ENCODE peak calls at places on chromosomes 11 and 22, in five cellular contexts. One of them, this sample, is unnamed.

GRCh38 chr11:19963697-19964340 is 196.5 kb downstream of the DBX1 start:
- DNase-seq in esophagus squamous epithelium: no peak
- DNase-seq in left ventricle myocardium inferior: no peak
- DNase-seq in CD8-positive, alpha-beta T cell: peak; percentile 53
- DNase-seq in breast epithelium: no peak
- DNase-seq in this sample: no peak

GRCh38 chr11:33687733-33688479 is 12.7 kb downstream of the C11orf91 start:
- DNase-seq in left ventricle myocardium inferior: no peak
- DNase-seq in CD8-positive, alpha-beta T cell: no peak
- DNase-seq in esophagus squamous epithelium: no peak
- DNase-seq in breast epithelium: no peak
- DNase-seq in this sample: peak; percentile 62

GRCh38 chr11:94315664-94316063 is 11.3 kb downstream of the IZUMO1R start:
- DNase-seq in left ventricle myocardium inferior: no peak
- DNase-seq in esophagus squamous epithelium: no peak
- DNase-seq in breast epithelium: no peak
- DNase-seq in CD8-positive, alpha-beta T cell: no peak
- DNase-seq in this sample: no peak

GRCh38 chr11:64121637-64122410 is 44.1 kb downstream of the MACROD1 start:
- DNase-seq in CD8-positive, alpha-beta T cell: no peak
- DNase-seq in breast epithelium: no peak
- DNase-seq in esophagus squamous epithelium: no peak
- DNase-seq in left ventricle myocardium inferior: no peak
- DNase-seq in this sample: peak; percentile 25

GRCh38 chr11:2135648-2136201 is 3.5 kb downstream of the IGF2 start:
- DNase-seq in left ventricle myocardium inferior: peak; percentile 11
- DNase-seq in breast epithelium: no peak
- DNase-seq in CD8-positive, alpha-beta T cell: no peak
- DNase-seq in esophagus squamous epithelium: no peak
- DNase-seq in this sample: no peak

GRCh38 chr11:111376453-111376871 is 2.6 kb downstream of the POU2AF1 start:
- DNase-seq in breast epithelium: no peak
- DNase-seq in esophagus squamous epithelium: no peak
- DNase-seq in left ventricle myocardium inferior: no peak
- DNase-seq in CD8-positive, alpha-beta T cell: no peak
- DNase-seq in this sample: no peak

GRCh38 chr11:87290304-87290922 is 252.7 kb downstream of the TMEM135 start:
- DNase-seq in left ventricle myocardium inferior: no peak
- DNase-seq in CD8-positive, alpha-beta T cell: no peak
- DNase-seq in breast epithelium: no peak
- DNase-seq in esophagus squamous epithelium: no peak
- DNase-seq in this sample: peak; percentile 7

GRCh38 chr11:46361283-46362145 is 14.3 kb downstream of the DGKZ start:
- DNase-seq in left ventricle myocardium inferior: peak; percentile 75
- DNase-seq in CD8-positive, alpha-beta T cell: peak; percentile 79
- DNase-seq in breast epithelium: no peak
- DNase-seq in esophagus squamous epithelium: no peak
- DNase-seq in this sample: no peak

GRCh38 chr22:32555546-32555945 is 80.9 kb downstream of the FBXO7 start:
- DNase-seq in breast epithelium: no peak
- DNase-seq in left ventricle myocardium inferior: no peak
- DNase-seq in esophagus squamous epithelium: no peak
- DNase-seq in CD8-positive, alpha-beta T cell: no peak
- DNase-seq in this sample: no peak

GRCh38 chr11:80782135-80782885 is 1341.5 kb upstream of the TENM4 start:
- DNase-seq in left ventricle myocardium inferior: no peak
- DNase-seq in esophagus squamous epithelium: no peak
- DNase-seq in breast epithelium: no peak
- DNase-seq in CD8-positive, alpha-beta T cell: no peak
- DNase-seq in this sample: no peak

GRCh38 chr22:42881982-42882656 is 25.0 kb upstream of the ARFGAP3 start:
- DNase-seq in esophagus squamous epithelium: no peak
- DNase-seq in breast epithelium: no peak
- DNase-seq in left ventricle myocardium inferior: no peak
- DNase-seq in CD8-positive, alpha-beta T cell: no peak
- DNase-seq in this sample: no peak

GRCh38 chr22:36862251-36863242 is 1.7 kb downstream of the NCF4 start:
- DNase-seq in esophagus squamous epithelium: no peak
- DNase-seq in left ventricle myocardium inferior: peak; percentile 46
- DNase-seq in CD8-positive, alpha-beta T cell: no peak
- DNase-seq in breast epithelium: no peak
- DNase-seq in this sample: no peak

GRCh38 chr22:17172172-17172833 is 13.2 kb upstream of the HDHD5 start:
- DNase-seq in esophagus squamous epithelium: no peak
- DNase-seq in CD8-positive, alpha-beta T cell: no peak
- DNase-seq in breast epithelium: no peak
- DNase-seq in left ventricle myocardium inferior: peak; percentile 64
- DNase-seq in this sample: no peak

GRCh38 chr22:22786301-22787115 is 101.1 kb upstream of the IGLL5 start:
- DNase-seq in left ventricle myocardium inferior: no peak
- DNase-seq in CD8-positive, alpha-beta T cell: peak; percentile 7
- DNase-seq in esophagus squamous epithelium: no peak
- DNase-seq in breast epithelium: no peak
- DNase-seq in this sample: no peak

GRCh38 chr22:21015051-21016006 is at the start of gene P2RX6:
- DNase-seq in esophagus squamous epithelium: no peak
- DNase-seq in breast epithelium: no peak
- DNase-seq in CD8-positive, alpha-beta T cell: no peak
- DNase-seq in left ventricle myocardium inferior: no peak
- DNase-seq in this sample: no peak

GRCh38 chr11:9138612-9139579 is 47.5 kb upstream of the SCUBE2 start:
- DNase-seq in esophagus squamous epithelium: no peak
- DNase-seq in left ventricle myocardium inferior: no peak
- DNase-seq in CD8-positive, alpha-beta T cell: no peak
- DNase-seq in breast epithelium: peak; percentile 65
- DNase-seq in this sample: peak; percentile 81

GRCh38 chr11:62805044-62805892 is at the start of gene NXF1:
- DNase-seq in breast epithelium: peak; percentile 96
- DNase-seq in left ventricle myocardium inferior: peak; percentile 95
- DNase-seq in CD8-positive, alpha-beta T cell: peak; percentile 99
- DNase-seq in esophagus squamous epithelium: peak; percentile 60
- DNase-seq in this sample: peak; percentile 98

GRCh38 chr11:64131657-64132387 is 34.1 kb downstream of the MACROD1 start:
- DNase-seq in left ventricle myocardium inferior: no peak
- DNase-seq in esophagus squamous epithelium: no peak
- DNase-seq in CD8-positive, alpha-beta T cell: no peak
- DNase-seq in breast epithelium: no peak
- DNase-seq in this sample: no peak

GRCh38 chr22:20503816-20504215 is 3.6 kb upstream of the MED15 start:
- DNase-seq in left ventricle myocardium inferior: no peak
- DNase-seq in esophagus squamous epithelium: no peak
- DNase-seq in CD8-positive, alpha-beta T cell: no peak
- DNase-seq in breast epithelium: no peak
- DNase-seq in this sample: no peak

GRCh38 chr22:30628491-30628890 is 7.1 kb upstream of the SLC35E4 start:
- DNase-seq in breast epithelium: no peak
- DNase-seq in esophagus squamous epithelium: no peak
- DNase-seq in left ventricle myocardium inferior: peak; percentile 34
- DNase-seq in CD8-positive, alpha-beta T cell: no peak
- DNase-seq in this sample: no peak

GRCh38 chr11:14248577-14248976 is 110.4 kb downstream of the RRAS2 start:
- DNase-seq in esophagus squamous epithelium: no peak
- DNase-seq in left ventricle myocardium inferior: no peak
- DNase-seq in CD8-positive, alpha-beta T cell: peak; percentile 62
- DNase-seq in breast epithelium: no peak
- DNase-seq in this sample: no peak

GRCh38 chr11:7643323-7643722 is 30.0 kb downstream of the CYB5R2 start:
- DNase-seq in breast epithelium: no peak
- DNase-seq in CD8-positive, alpha-beta T cell: no peak
- DNase-seq in left ventricle myocardium inferior: no peak
- DNase-seq in esophagus squamous epithelium: no peak
- DNase-seq in this sample: no peak

GRCh38 chr11:288328-289144 is at the start of gene PGGHG:
- DNase-seq in breast epithelium: peak; percentile 72
- DNase-seq in left ventricle myocardium inferior: peak; percentile 88
- DNase-seq in esophagus squamous epithelium: no peak
- DNase-seq in CD8-positive, alpha-beta T cell: peak; percentile 78
- DNase-seq in this sample: peak; percentile 25

GRCh38 chr22:17266261-17266971 is 47.2 kb upstream of the ADA2 start:
- DNase-seq in esophagus squamous epithelium: no peak
- DNase-seq in breast epithelium: no peak
- DNase-seq in CD8-positive, alpha-beta T cell: peak; percentile 50
- DNase-seq in left ventricle myocardium inferior: peak; percentile 45
- DNase-seq in this sample: no peak

GRCh38 chr22:50274311-50274710 is 4.1 kb upstream of the MAPK11 start:
- DNase-seq in esophagus squamous epithelium: no peak
- DNase-seq in breast epithelium: no peak
- DNase-seq in CD8-positive, alpha-beta T cell: no peak
- DNase-seq in left ventricle myocardium inferior: peak; percentile 54
- DNase-seq in this sample: no peak

GRCh38 chr11:96051820-96052219 is 127.9 kb upstream of the MTMR2 start:
- DNase-seq in esophagus squamous epithelium: no peak
- DNase-seq in CD8-positive, alpha-beta T cell: no peak
- DNase-seq in breast epithelium: no peak
- DNase-seq in left ventricle myocardium inferior: no peak
- DNase-seq in this sample: no peak

GRCh38 chr11:60170566-60170965 is 12.3 kb downstream of the MS4A6A start:
- DNase-seq in esophagus squamous epithelium: no peak
- DNase-seq in breast epithelium: no peak
- DNase-seq in left ventricle myocardium inferior: no peak
- DNase-seq in CD8-positive, alpha-beta T cell: no peak
- DNase-seq in this sample: no peak

GRCh38 chr11:79980916-79981315 is 540.1 kb upstream of the TENM4 start:
- DNase-seq in breast epithelium: no peak
- DNase-seq in CD8-positive, alpha-beta T cell: no peak
- DNase-seq in left ventricle myocardium inferior: no peak
- DNase-seq in esophagus squamous epithelium: no peak
- DNase-seq in this sample: no peak

GRCh38 chr11:117480221-117480620 is 152.6 kb downstream of the CEP164 start:
- DNase-seq in left ventricle myocardium inferior: no peak
- DNase-seq in esophagus squamous epithelium: no peak
- DNase-seq in breast epithelium: no peak
- DNase-seq in CD8-positive, alpha-beta T cell: no peak
- DNase-seq in this sample: no peak
- H3K4me1 ChIP-seq in left ventricle myocardium inferior: no peaks in the 10 kb centered on the region
- H3K4me1 ChIP-seq in esophagus squamous epithelium: no peaks in the 10 kb centered on the region
- H3K4me1 ChIP-seq in breast epithelium: no peaks in the 10 kb centered on the region
- H3K4me1 ChIP-seq in CD8-positive, alpha-beta T cell: no peaks in the 10 kb centered on the region
- H3K4me1 ChIP-seq in this sample: peaks cover 26% of the 10 kb centered on the region

GRCh38 chr22:29030618-29031235 is 30.9 kb downstream of the C22orf31 start:
- DNase-seq in left ventricle myocardium inferior: peak; percentile 73
- DNase-seq in esophagus squamous epithelium: no peak
- DNase-seq in breast epithelium: peak; percentile 74
- DNase-seq in CD8-positive, alpha-beta T cell: no peak
- DNase-seq in this sample: peak; percentile 96
- H3K4me1 ChIP-seq in left ventricle myocardium inferior: peaks cover 30% of the 10 kb centered on the region
- H3K4me1 ChIP-seq in esophagus squamous epithelium: peaks cover 37% of the 10 kb centered on the region
- H3K4me1 ChIP-seq in breast epithelium: no peaks in the 10 kb centered on the region
- H3K4me1 ChIP-seq in CD8-positive, alpha-beta T cell: peaks cover 16% of the 10 kb centered on the region
- H3K4me1 ChIP-seq in this sample: peaks cover 31% of the 10 kb centered on the region

GRCh38 chr22:39239561-39240423 is 5.0 kb downstream of the PDGFB start:
- DNase-seq in CD8-positive, alpha-beta T cell: no peak
- DNase-seq in left ventricle myocardium inferior: no peak
- DNase-seq in esophagus squamous epithelium: no peak
- DNase-seq in breast epithelium: peak; percentile 94
- DNase-seq in this sample: no peak
- H3K4me1 ChIP-seq in CD8-positive, alpha-beta T cell: peaks cover 67% of the 10 kb centered on the region
- H3K4me1 ChIP-seq in left ventricle myocardium inferior: peaks cover 96% of the 10 kb centered on the region
- H3K4me1 ChIP-seq in esophagus squamous epithelium: peaks cover 100% of the 10 kb centered on the region
- H3K4me1 ChIP-seq in breast epithelium: peaks cover 42% of the 10 kb centered on the region
- H3K4me1 ChIP-seq in this sample: peaks cover 37% of the 10 kb centered on the region

DNA sequence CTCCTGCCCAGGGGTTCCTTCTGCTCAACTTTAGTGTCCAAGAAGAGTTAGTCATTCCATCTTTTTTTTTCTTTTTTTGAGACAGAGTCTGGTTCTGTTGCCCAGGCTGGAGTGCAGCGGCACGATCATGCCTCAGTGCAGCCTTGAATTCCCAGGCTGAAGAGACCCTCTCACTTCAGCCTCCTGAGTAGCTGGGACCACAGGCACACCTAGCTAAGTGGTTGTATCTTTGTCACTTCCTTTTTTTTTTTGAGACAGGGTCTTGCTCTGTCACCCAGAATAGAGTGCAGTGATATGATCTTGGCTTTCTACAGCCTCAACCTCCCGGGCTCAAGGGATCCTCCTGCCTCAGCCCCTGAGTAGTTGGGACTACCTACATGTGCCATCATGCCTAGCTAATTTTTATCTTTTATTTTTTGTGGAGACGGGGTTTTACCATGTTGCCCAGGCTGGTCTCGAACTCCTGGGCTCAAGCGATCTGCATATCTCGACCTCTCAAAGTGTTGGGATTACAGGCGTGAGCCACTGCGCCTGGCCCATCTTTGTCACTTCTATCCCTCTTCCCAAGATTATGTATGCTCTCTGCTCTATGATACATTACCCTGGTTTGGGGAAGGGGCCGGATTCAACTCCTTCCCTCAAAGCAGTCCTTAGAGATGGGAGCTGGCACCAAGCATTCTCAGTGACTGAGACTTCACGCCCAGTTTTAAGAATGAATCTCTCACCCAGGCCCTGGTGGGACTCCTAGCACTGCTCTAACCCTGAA is 10.0 kb downstream of the SSH3 start:
- DNase-seq in esophagus squamous epithelium: no peak
- DNase-seq in breast epithelium: no peak
- DNase-seq in CD8-positive, alpha-beta T cell: no peak
- DNase-seq in left ventricle myocardium inferior: no peak
- DNase-seq in this sample: no peak
- H3K4me1 ChIP-seq in esophagus squamous epithelium: peaks cover 89% of the 10 kb centered on the region
- H3K4me1 ChIP-seq in breast epithelium: peaks cover 13% of the 10 kb centered on the region
- H3K4me1 ChIP-seq in CD8-positive, alpha-beta T cell: peaks cover 26% of the 10 kb centered on the region
- H3K4me1 ChIP-seq in left ventricle myocardium inferior: peaks cover 16% of the 10 kb centered on the region
- H3K4me1 ChIP-seq in this sample: peaks cover 5% of the 10 kb centered on the region

GRCh38 chr11:120023551-120023950 is 114.4 kb downstream of the TRIM29 start:
- DNase-seq in CD8-positive, alpha-beta T cell: no peak
- DNase-seq in breast epithelium: no peak
- DNase-seq in left ventricle myocardium inferior: no peak
- DNase-seq in esophagus squamous epithelium: no peak
- DNase-seq in this sample: no peak

GRCh38 chr11:120024046-120024445 is 113.9 kb downstream of the TRIM29 start:
- DNase-seq in esophagus squamous epithelium: no peak
- DNase-seq in left ventricle myocardium inferior: no peak
- DNase-seq in breast epithelium: no peak
- DNase-seq in CD8-positive, alpha-beta T cell: no peak
- DNase-seq in this sample: no peak

GRCh38 chr11:120027546-120028180 is 110.2 kb downstream of the TRIM29 start:
- DNase-seq in left ventricle myocardium inferior: no peak
- DNase-seq in CD8-positive, alpha-beta T cell: peak; percentile 45
- DNase-seq in esophagus squamous epithelium: no peak
- DNase-seq in breast epithelium: no peak
- DNase-seq in this sample: no peak

GRCh38 chr11:120024586-120024985 is 113.3 kb downstream of the TRIM29 start:
- DNase-seq in left ventricle myocardium inferior: no peak
- DNase-seq in esophagus squamous epithelium: no peak
- DNase-seq in CD8-positive, alpha-beta T cell: peak; percentile 13
- DNase-seq in breast epithelium: no peak
- DNase-seq in this sample: no peak

GRCh38 chr11:120025606-120026335 is 112.1 kb downstream of the TRIM29 start:
- DNase-seq in CD8-positive, alpha-beta T cell: peak; percentile 29
- DNase-seq in breast epithelium: no peak
- DNase-seq in esophagus squamous epithelium: no peak
- DNase-seq in left ventricle myocardium inferior: no peak
- DNase-seq in this sample: no peak
- H3K4me1 ChIP-seq in CD8-positive, alpha-beta T cell: no peaks in the 10 kb centered on the region
- H3K4me1 ChIP-seq in breast epithelium: no peaks in the 10 kb centered on the region
- H3K4me1 ChIP-seq in esophagus squamous epithelium: no peaks in the 10 kb centered on the region
- H3K4me1 ChIP-seq in left ventricle myocardium inferior: no peaks in the 10 kb centered on the region
- H3K4me1 ChIP-seq in this sample: no peaks in the 10 kb centered on the region

This sample was measured in SJSA1.